ENCODE peak calls at places on chromosomes 12 and 14, in nine cellular contexts. A, U, O, Q, K, W, Y, X and T are unnamed samples.

GRCh38 chr14:50577983-50578382 is 18.0 kb downstream of the ATL1 start:
- DNase-seq in A (no peak), U (no peak), O (no peak), Q (no peak), K (no peak), W (no peak), Y (no peak), X (no peak), T (no peak)

GRCh38 chr14:37546621-37547447 is 48.2 kb downstream of the FOXA1 start:
- DNase-seq in A (no peak), U (no peak), O (no peak), Q (no peak), K (no peak), W (no peak), Y (peak), X (peak), T (no peak)

GRCh38 chr12:52540531-52540930 is 12.4 kb downstream of the KRT71 start:
- DNase-seq in A (no peak), U (no peak), O (no peak), Q (no peak), K (no peak), W (no peak), Y (no peak), X (no peak), T (no peak)

GRCh38 chr14:104582649-104583048 is 3.1 kb downstream of the C14orf180 start:
- DNase-seq in A (no peak), U (peak), O (no peak), Q (no peak), K (no peak), W (no peak), Y (no peak), X (no peak), T (no peak)

GRCh38 chr12:111443586-111443985 is 37.9 kb downstream of the SH2B3 start:
- DNase-seq in A (no peak), U (no peak), O (no peak), Q (peak), K (no peak), W (no peak), Y (no peak), X (no peak), T (no peak)

GRCh38 chr12:131622422-131622955 is 88.4 kb upstream of the SFSWAP start:
- DNase-seq in A (no peak), U (no peak), O (no peak), Q (no peak), K (no peak), W (no peak), Y (no peak), X (no peak), T (no peak)

GRCh38 chr12:127600211-127600610 is 666.8 kb upstream of the TMEM132C start:
- DNase-seq in A (no peak), U (no peak), O (no peak), Q (no peak), K (no peak), W (no peak), Y (no peak), X (no peak), T (no peak)

GRCh38 chr12:93459992-93460391 is 7.3 kb upstream of the MRPL42 start:
- DNase-seq in A (no peak), U (no peak), O (no peak), Q (no peak), K (no peak), W (no peak), Y (no peak), X (no peak), T (no peak)

GRCh38 chr14:22547948-22548750 is 40.9 kb downstream of the DAD1 start:
- DNase-seq in A (no peak), U (no peak), O (no peak), Q (no peak), K (no peak), W (no peak), Y (no peak), X (no peak), T (no peak)

GRCh38 chr12:57623811-57624390 is 9.1 kb downstream of the B4GALNT1 start:
- DNase-seq in A (no peak), U (no peak), O (no peak), Q (no peak), K (no peak), W (no peak), Y (no peak), X (no peak), T (no peak)

GRCh38 chr14:68473794-68474193 is 319.1 kb downstream of the ZFP36L1 start:
- DNase-seq in A (no peak), U (no peak), O (no peak), Q (peak), K (no peak), W (no peak), Y (no peak), X (no peak), T (no peak)